ENCODE peak calls at places on chromosomes 11 and 22, in six cellular contexts. P is A673, C is HCT116, B is fibroblast of lung, W is PC-3, U is GM23338. M is an unnamed sample. For H3K27me3, the result is how much of the 10 kb centered on the place peaks cover.

GRCh38 chr22:28051787-28052356 is 132.8 kb upstream of the PITPNB start:
- DNase-seq in P (peak), C (peak), B (peak), W (peak), U (peak), M (no peak)

GRCh38 chr11:77122576-77123212 is 5.4 kb upstream of the MYO7A start:
- DNase-seq in P (no peak), C (no peak), B (no peak), W (no peak), U (no peak), M (no peak)

GRCh38 chr11:4606231-4607015 is 1.6 kb downstream of the TRIM68 start:
- DNase-seq in P (no peak), C (no peak), B (peak), W (peak), U (no peak), M (no peak)

GRCh38 chr11:112082729-112083128 is 3.8 kb downstream of the TIMM8B start:
- DNase-seq in P (no peak), C (no peak), B (peak), W (peak), U (no peak), M (peak)

GRCh38 chr11:64107300-64107699 is 58.6 kb downstream of the MACROD1 start:
- DNase-seq in P (no peak), C (no peak), B (no peak), W (no peak), U (no peak), M (no peak)

GRCh38 chr22:36201630-36202312 is at the start of gene APOL4:
- DNase-seq in P (peak), C (no peak), B (peak), W (no peak), U (no peak), M (no peak)

GRCh38 chr22:46386312-46386711 is 50.8 kb downstream of the TRMU start:
- DNase-seq in P (no peak), C (no peak), B (no peak), W (no peak), U (peak), M (no peak)

GRCh38 chr22:46219650-46220049 is 30.4 kb downstream of the CDPF1 start:
- DNase-seq in P (no peak), C (no peak), B (no peak), W (no peak), U (no peak), M (no peak)

GRCh38 chr11:86632499-86633269 is 39.7 kb downstream of the ME3 start:
- DNase-seq in P (peak), C (peak), B (peak), W (peak), U (peak), M (peak)

DNA sequence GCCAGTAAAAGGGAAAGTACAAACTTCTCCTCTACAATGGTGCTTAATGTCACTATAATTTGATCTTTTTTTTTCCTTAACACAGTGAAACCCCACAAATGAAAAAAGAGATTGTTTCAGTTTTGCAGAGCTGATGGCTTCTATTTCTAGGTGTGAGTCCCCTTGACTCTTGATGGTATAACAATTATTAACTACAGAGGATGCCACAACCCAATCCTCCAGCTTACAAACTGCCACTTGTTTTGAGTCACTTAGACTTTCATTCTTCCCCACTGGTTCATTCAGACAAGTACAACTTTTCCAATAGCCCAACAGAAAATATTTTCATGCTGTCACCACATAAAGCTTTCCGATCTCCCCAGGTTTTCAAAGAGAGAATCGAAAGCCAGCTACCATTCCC is 812.2 kb downstream of the LRRC4C start:
- DNase-seq in P (no peak), C (no peak), B (no peak), W (no peak), U (no peak), M (no peak)
- TF ChIP-seq EZH2 in P (no peak), C (no peak), B (no peak), W (no peak), U (no peak), M (no peak)

DNA sequence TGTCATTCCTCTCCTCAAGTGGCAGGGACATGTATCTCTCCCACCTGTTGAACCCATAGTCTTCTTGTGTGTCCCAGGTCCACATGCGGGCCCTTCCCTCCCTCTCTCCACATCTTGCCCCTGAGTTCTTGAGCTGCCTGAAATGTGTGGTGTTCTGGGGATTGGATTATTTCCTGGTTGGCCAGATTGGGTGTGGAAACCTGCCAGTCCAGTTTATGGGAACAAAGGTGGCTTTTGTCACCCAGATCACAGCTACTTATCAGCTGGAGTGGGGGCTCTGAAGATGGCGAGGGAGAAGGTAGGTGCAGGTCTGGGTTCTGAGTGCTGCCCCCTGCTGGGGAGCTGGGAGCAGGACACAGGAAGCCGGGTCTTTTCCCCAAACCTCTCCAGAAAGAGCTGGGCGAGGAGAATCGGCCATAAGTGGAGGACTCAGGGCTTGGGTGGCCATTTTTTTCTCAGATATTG is 14.2 kb downstream of the DTX4 start:
- DNase-seq in P (peak), C (peak), B (no peak), W (peak), U (peak), M (no peak)
- TF ChIP-seq CTCF in P (peak), C (peak), B (peak), W (peak), U (peak), M (peak)

GRCh38 chr11:100646545-100646944 is 40.5 kb upstream of the ARHGAP42 start:
- DNase-seq in P (no peak), C (no peak), B (no peak), W (no peak), U (no peak), M (no peak)
- H3K27me3 ChIP-seq in P (under half), C (under half), B (under half), W (under half), U (under half), M (under half)

DNA sequence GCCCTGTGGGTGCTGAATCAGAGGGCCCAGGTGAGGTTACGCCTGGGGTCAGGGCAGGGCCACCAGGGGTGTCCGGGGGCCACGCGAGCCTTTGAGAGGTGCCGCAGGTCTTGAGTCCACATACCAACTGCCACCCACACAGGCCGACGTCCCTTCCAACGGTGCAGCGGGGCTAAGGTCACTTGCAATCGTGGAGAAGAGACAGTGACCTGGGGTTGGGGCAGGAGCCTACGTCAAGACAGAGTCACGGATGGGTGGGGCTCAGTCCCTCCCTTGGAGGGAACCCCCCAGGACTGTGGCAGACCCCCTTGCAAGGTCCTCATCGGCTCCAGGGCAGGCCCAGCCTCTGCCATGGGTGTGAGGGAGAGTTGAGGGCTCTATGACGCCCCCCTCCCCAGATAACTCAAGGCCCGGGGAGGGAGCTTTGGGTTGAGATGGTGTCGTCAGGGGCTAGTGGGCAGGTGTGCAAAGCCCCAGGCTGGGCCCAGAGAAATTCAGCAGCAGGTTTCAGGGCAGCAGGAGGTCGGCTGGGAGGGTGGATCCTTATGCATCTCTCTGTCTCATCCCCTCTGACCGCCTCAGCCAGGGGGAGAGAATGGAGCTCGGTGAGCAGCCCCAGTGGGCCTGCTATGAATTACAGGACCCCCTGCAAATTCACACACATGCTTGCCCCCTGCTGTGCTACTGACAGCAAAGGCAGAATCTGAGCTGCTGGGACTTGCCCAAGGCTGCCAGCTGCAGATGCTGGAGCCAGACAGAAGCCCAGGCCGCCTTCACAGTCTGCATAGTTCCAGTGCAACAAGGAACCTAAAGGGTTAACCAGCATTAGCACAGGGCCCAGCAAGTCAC is 60.0 kb downstream of the MYEOV start:
- DNase-seq in P (peak), C (no peak), B (no peak), W (no peak), U (peak), M (no peak)
- TF ChIP-seq EZH2 in P (no peak), C (no peak), B (no peak), W (no peak), U (no peak), M (no peak)

GRCh38 chr11:128905345-128906184 is 14.4 kb downstream of the KCNJ5 start:
- DNase-seq in P (peak), C (peak), B (peak), W (peak), U (peak), M (no peak)
- TF ChIP-seq CTCF in P (peak), C (peak), B (peak), W (peak), U (peak), M (peak)

M was measured in astrocyte.